ENCODE peak calls at places on chromosomes 2 and 18, in ten cellular contexts. S is Panc1, L is right lobe of liver, X is substantia nigra, K is cardiac muscle cell, I is upper lobe of right lung, C is K562, Q is HCT116, R is Karpas-422, M is neural progenitor cell. D is an unnamed sample.

GRCh38 chr2:184558713-184559464 is 39.4 kb upstream of the ZNF804A start:
- DNase-seq in S (no peak), L (no peak), X (no peak), K (no peak), I (no peak), C (no peak), Q (no peak), R (no peak), M (no peak), D (no peak)

GRCh38 chr2:67548317-67549095 is 151.4 kb downstream of the ETAA1 start:
- DNase-seq in S (no peak), L (no peak), X (no peak), K (no peak), I (no peak), C (no peak), Q (no peak), R (no peak), M (peak), D (no peak)

GRCh38 chr2:79292936-79293335 is 133.4 kb upstream of the REG3A start:
- DNase-seq in S (no peak), L (no peak), X (no peak), K (no peak), I (no peak), C (no peak), Q (no peak), R (no peak), M (no peak), D (no peak)

GRCh38 chr18:29012874-29013273 is 835.9 kb upstream of the CDH2 start:
- DNase-seq in S (no peak), L (no peak), X (no peak), K (no peak), I (no peak), C (no peak), Q (no peak), R (no peak), M (peak), D (no peak)

GRCh38 chr2:186919272-186919671 is 70.3 kb upstream of the ZSWIM2 start:
- DNase-seq in S (no peak), L (no peak), X (no peak), K (no peak), I (no peak), C (no peak), Q (peak), R (no peak), M (no peak), D (peak)

GRCh38 chr18:79566841-79567370 is 112.7 kb upstream of the CTDP1 start:
- DNase-seq in S (no peak), L (peak), X (no peak), K (no peak), I (peak), C (no peak), Q (no peak), R (no peak), M (peak), D (no peak)

GRCh38 chr18:76476665-76477561 is 18.1 kb downstream of the ZNF516 start:
- DNase-seq in S (no peak), L (no peak), X (no peak), K (no peak), I (no peak), C (peak), Q (no peak), R (peak), M (no peak), D (no peak)

GRCh38 chr18:36809590-36810381 is 19.0 kb downstream of the TPGS2 start:
- DNase-seq in S (no peak), L (no peak), X (no peak), K (peak), I (no peak), C (peak), Q (peak), R (peak), M (peak), D (no peak)

GRCh38 chr2:21043744-21044532 is at the start of gene APOB:
- DNase-seq in S (no peak), L (peak), X (no peak), K (peak), I (peak), C (no peak), Q (no peak), R (no peak), M (peak), D (no peak)

GRCh38 chr2:240782221-240782885 is 37.7 kb downstream of the KIF1A start:
- DNase-seq in S (no peak), L (peak), X (no peak), K (no peak), I (no peak), C (no peak), Q (no peak), R (no peak), M (no peak), D (no peak)

GRCh38 chr2:2667690-2668089 is 336.6 kb upstream of the MYT1L start:
- DNase-seq in S (no peak), L (no peak), X (no peak), K (no peak), I (no peak), C (no peak), Q (no peak), R (no peak), M (no peak), D (no peak)

GRCh38 chr2:78568921-78569320 is 456.6 kb upstream of the REG3G start:
- DNase-seq in S (no peak), L (no peak), X (no peak), K (no peak), I (no peak), C (no peak), Q (no peak), R (no peak), M (no peak), D (no peak)

GRCh38 chr2:167196461-167197252 is 308.4 kb downstream of the XIRP2 start:
- DNase-seq in S (no peak), L (peak), X (no peak), K (peak), I (no peak), C (no peak), Q (no peak), R (no peak), M (peak), D (no peak)

GRCh38 chr2:205758051-205758450 is 75.8 kb downstream of the NRP2 start:
- DNase-seq in S (no peak), L (no peak), X (no peak), K (no peak), I (no peak), C (no peak), Q (no peak), R (no peak), M (no peak), D (no peak)

GRCh38 chr2:181902625-181903024 is 11.1 kb downstream of the ITPRID2 start:
- DNase-seq in S (no peak), L (no peak), X (no peak), K (no peak), I (no peak), C (no peak), Q (no peak), R (no peak), M (no peak), D (no peak)

GRCh38 chr18:76260941-76261472 is 234.0 kb downstream of the ZNF516 start:
- DNase-seq in S (no peak), L (no peak), X (no peak), K (no peak), I (no peak), C (no peak), Q (no peak), R (no peak), M (peak), D (no peak)

GRCh38 chr2:173684896-173685485 is 280.2 kb downstream of the SP3 start:
- DNase-seq in S (no peak), L (no peak), X (no peak), K (no peak), I (no peak), C (no peak), Q (no peak), R (no peak), M (peak), D (no peak)

GRCh38 chr2:239386001-239386670 is 14.7 kb downstream of the HDAC4 start:
- DNase-seq in S (no peak), L (no peak), X (no peak), K (no peak), I (no peak), C (no peak), Q (no peak), R (no peak), M (no peak), D (no peak)

GRCh38 chr2:85851253-85851955 is 37.4 kb downstream of the ST3GAL5 start:
- DNase-seq in S (no peak), L (no peak), X (peak), K (no peak), I (no peak), C (no peak), Q (no peak), R (no peak), M (no peak), D (peak)

GRCh38 chr2:151287513-151288250 is 1.8 kb downstream of the NMI start:
- DNase-seq in S (no peak), L (no peak), X (no peak), K (no peak), I (no peak), C (no peak), Q (no peak), R (no peak), M (no peak), D (no peak)

GRCh38 chr2:28408764-28409599 is 16.3 kb downstream of the FOSL2 start:
- DNase-seq in S (no peak), L (peak), X (no peak), K (no peak), I (peak), C (no peak), Q (peak), R (no peak), M (no peak), D (no peak)

GRCh38 chr2:29267710-29268109 is 152.5 kb downstream of the CLIP4 start:
- DNase-seq in S (no peak), L (no peak), X (no peak), K (no peak), I (no peak), C (no peak), Q (no peak), R (no peak), M (no peak), D (no peak)

GRCh38 chr2:238114851-238115660 is 14.9 kb downstream of the ESPNL start:
- DNase-seq in S (no peak), L (peak), X (no peak), K (no peak), I (no peak), C (no peak), Q (no peak), R (no peak), M (no peak), D (no peak)

GRCh38 chr2:170736628-170737027 is 21.5 kb downstream of the SP5 start:
- DNase-seq in S (no peak), L (no peak), X (no peak), K (no peak), I (no peak), C (peak), Q (no peak), R (no peak), M (no peak), D (no peak)

GRCh38 chr2:160918909-160919503 is 241.2 kb upstream of the TANK start:
- DNase-seq in S (no peak), L (peak), X (peak), K (peak), I (peak), C (peak), Q (peak), R (peak), M (peak), D (no peak)

DNA sequence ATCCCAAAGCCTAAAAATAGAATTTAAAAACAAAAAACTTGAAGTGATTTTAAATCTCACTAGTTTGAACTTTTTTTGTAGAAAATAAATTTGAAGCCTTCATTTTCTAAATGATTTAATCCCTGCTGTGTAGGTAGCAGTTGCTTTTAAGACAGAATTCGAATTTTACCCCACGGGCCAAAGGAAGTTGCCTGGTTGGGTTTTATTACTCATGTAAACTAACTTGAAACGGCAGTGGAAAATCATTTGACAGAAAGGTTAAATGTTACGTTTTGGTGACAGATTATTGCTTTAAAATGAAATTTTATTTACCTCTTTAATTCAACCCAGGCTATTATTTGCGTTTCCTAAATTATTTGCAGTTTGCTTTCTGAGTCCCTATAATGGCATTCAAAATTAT is 2.0 kb downstream of the MAPRE2 start:
- DNase-seq in S (no peak), L (no peak), X (no peak), K (no peak), I (no peak), C (no peak), Q (no peak), R (no peak), M (no peak), D (no peak)
- H3K27ac ChIP-seq in S (no peak), L (peak), X (no peak), K (no peak), I (peak), C (no peak), Q (no peak), R (peak), M (no peak), D (no peak)

GRCh38 chr18:57234346-57234745 is 87.5 kb downstream of the BOD1L2 start:
- DNase-seq in S (no peak), L (no peak), X (no peak), K (no peak), I (no peak), C (no peak), Q (no peak), R (no peak), M (no peak), D (no peak)

GRCh38 chr18:57230861-57231260 is 84.0 kb downstream of the BOD1L2 start:
- DNase-seq in S (no peak), L (no peak), X (no peak), K (no peak), I (no peak), C (no peak), Q (no peak), R (no peak), M (no peak), D (no peak)

DNA sequence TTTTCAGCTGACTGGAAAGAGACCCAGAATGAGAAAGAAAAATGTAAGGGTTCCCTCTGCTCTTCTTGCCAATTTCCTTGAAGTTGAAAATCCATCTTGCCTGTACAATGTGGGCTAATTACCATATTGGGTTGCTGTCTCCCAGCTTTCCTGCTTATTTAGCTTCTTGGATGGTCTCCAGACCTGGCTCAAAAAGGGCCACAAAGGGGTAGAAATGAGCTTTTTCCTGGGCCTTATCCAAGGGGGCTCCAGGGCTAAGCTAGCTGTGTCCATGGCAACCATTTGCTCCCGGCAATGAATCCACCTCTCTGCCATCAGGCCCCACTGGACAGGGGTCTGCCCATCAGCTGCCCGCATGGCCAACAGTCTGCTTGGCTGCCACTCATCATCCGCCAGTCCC is 85.0 kb downstream of the BOD1L2 start:
- DNase-seq in S (no peak), L (no peak), X (no peak), K (no peak), I (no peak), C (no peak), Q (no peak), R (no peak), M (no peak), D (no peak)
- H3K27ac ChIP-seq in S (no peak), L (no peak), X (no peak), K (no peak), I (no peak), C (no peak), Q (no peak), R (no peak), M (no peak), D (no peak)

GRCh38 chr2:48332286-48332685 is 197.7 kb upstream of the STON1 start:
- DNase-seq in S (no peak), L (no peak), X (no peak), K (no peak), I (no peak), C (no peak), Q (no peak), R (peak), M (no peak), D (no peak)
- H3K27ac ChIP-seq in S (no peak), L (no peak), X (peak), K (no peak), I (no peak), C (no peak), Q (no peak), R (peak), M (no peak), D (no peak)

DNA sequence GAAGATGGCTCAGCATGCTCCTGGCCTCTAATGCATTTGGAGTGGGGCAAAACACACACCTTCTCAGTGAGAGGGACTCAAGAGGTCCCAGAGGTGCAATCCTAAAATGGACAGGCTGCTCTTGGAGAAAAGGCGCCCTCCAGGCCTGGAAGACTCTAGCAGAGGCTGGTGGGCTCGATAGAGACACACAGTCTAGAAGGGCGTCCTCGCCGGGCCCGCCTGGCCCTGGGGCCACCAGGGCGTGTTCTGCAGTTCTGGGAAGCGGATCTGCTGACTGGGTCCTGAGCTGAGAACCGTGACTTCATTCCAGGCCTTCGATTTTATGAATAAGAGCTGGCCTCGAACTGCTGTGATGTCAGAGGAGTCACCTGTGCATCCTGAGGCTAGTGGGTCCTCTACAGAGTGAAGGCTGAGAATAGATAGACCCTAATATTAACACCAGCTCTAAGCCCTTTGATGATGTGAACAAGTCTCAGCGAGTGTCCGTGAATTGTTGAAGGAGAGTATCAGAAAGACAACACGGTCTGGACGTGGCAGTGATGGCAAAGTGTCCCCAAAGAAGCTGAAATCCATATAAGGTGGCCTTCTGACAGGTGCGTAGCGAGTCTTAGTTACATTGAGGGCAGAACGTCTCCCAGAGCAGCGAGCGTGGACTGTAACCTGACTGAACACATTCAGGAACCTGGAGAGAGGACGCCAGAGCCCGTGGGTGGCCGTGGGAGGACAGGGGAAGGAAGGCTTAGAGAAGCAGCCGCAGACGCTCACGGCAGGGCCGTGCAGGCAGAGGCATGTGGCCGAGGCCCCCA is 136.9 kb downstream of the PTGR3 start:
- DNase-seq in S (no peak), L (no peak), X (no peak), K (no peak), I (peak), C (no peak), Q (no peak), R (no peak), M (no peak), D (no peak)
- H3K27ac ChIP-seq in S (no peak), L (no peak), X (no peak), K (no peak), I (peak), C (no peak), Q (no peak), R (no peak), M (no peak), D (no peak)